ENCODE peak calls at places on chromosomes 1 and 21, in nine cellular contexts. L is heart right ventricle, O is adrenal gland, M is MM.1S, V is heart left ventricle, K is lung, N is left ventricle myocardium inferior, E is spleen, Z is tibial artery. H is an unnamed sample.

GRCh38 chr1:205108464-205108863 is 13.3 kb downstream of the RBBP5 start:
- DNase-seq in L (no peak), O (no peak), M (no peak), V (no peak), K (no peak), N (no peak), E (no peak), Z (no peak), H (no peak)

GRCh38 chr1:68232354-68233148 is at the start of gene WLS:
- DNase-seq in L (peak; percentile 83), O (peak; percentile 84), M (peak; percentile 34), V (peak; percentile 84), K (peak; percentile 73), N (peak; percentile 82), E (peak; percentile 87), Z (peak; percentile 90), H (peak; percentile 92)

GRCh38 chr1:44576456-44577150 is 97.7 kb downstream of the TMEM53 start:
- DNase-seq in L (no peak), O (no peak), M (no peak), V (no peak), K (no peak), N (no peak), E (no peak), Z (no peak), H (no peak)

GRCh38 chr1:160125761-160126160 is 10.2 kb downstream of the ATP1A2 start:
- DNase-seq in L (no peak), O (no peak), M (no peak), V (no peak), K (no peak), N (no peak), E (no peak), Z (no peak), H (peak; percentile 25)

GRCh38 chr1:150507912-150508864 is at the start of gene ECM1:
- DNase-seq in L (peak; percentile 79), O (peak; percentile 79), M (no peak), V (peak; percentile 79), K (peak; percentile 45), N (peak; percentile 61), E (peak; percentile 47), Z (peak; percentile 76), H (peak; percentile 78)

GRCh38 chr1:10962483-10962882 is 50.0 kb upstream of the TARDBP start:
- DNase-seq in L (no peak), O (no peak), M (no peak), V (no peak), K (no peak), N (peak; percentile 33), E (no peak), Z (no peak), H (no peak)

GRCh38 chr1:198679535-198680173 is 40.8 kb downstream of the PTPRC start:
- DNase-seq in L (no peak), O (no peak), M (no peak), V (no peak), K (no peak), N (no peak), E (peak; percentile 86), Z (no peak), H (no peak)

GRCh38 chr1:3023994-3024393 is 2.7 kb downstream of the ACTRT2 start:
- DNase-seq in L (no peak), O (no peak), M (no peak), V (no peak), K (no peak), N (no peak), E (no peak), Z (no peak), H (no peak)

GRCh38 chr1:117842408-117843170 is 86.8 kb downstream of the GDAP2 start:
- DNase-seq in L (no peak), O (no peak), M (no peak), V (no peak), K (no peak), N (no peak), E (no peak), Z (peak; percentile 48), H (no peak)

GRCh38 chr21:29064850-29065481 is 8.5 kb downstream of the CCT8 start:
- DNase-seq in L (no peak), O (no peak), M (peak; percentile 70), V (no peak), K (no peak), N (no peak), E (no peak), Z (no peak), H (no peak)

GRCh38 chr1:154406572-154406879 is 1.4 kb downstream of the IL6R start:
- DNase-seq in L (no peak), O (no peak), M (peak; percentile 65), V (no peak), K (no peak), N (no peak), E (no peak), Z (no peak), H (no peak)
- H3K4me1 ChIP-seq in L (peaks cover 52% of the 10 kb centered on the region), O (peaks cover 24% of the 10 kb centered on the region), M (peaks cover 70% of the 10 kb centered on the region), V (peaks cover 42% of the 10 kb centered on the region), K (peaks cover 11% of the 10 kb centered on the region), N (peaks cover 72% of the 10 kb centered on the region), E (peaks cover 46% of the 10 kb centered on the region), Z (no peaks in the 10 kb centered on the region), H (peaks cover 7% of the 10 kb centered on the region)

DNA sequence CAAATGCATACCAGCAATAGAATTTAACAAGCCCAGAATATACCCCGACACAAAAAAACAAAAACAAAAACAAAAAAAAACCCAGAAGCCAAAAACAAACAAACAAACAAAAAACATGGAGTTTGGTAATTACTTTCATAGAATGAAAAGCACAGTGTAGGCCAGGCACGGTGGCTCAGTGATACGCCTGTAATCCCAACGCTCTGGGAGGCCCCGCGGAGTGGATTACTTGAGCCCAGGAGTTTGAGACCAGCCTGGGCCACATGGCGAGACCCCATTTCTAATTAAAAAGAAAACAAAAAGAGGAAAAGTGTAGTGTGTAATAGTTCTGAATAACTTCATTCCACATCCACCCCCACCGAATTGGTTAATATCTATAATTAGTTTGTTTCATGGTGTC is 1265.7 kb downstream of the NCAM2 start:
- DNase-seq in L (no peak), O (no peak), M (no peak), V (no peak), K (no peak), N (no peak), E (no peak), Z (no peak), H (no peak)
- H3K4me3 ChIP-seq in L (no peak overlapping the region), O (no peak overlapping the region), M (no peak overlapping the region), V (no peak overlapping the region), K (no peak overlapping the region), N (no peak overlapping the region), E (no peak overlapping the region), Z (no peak overlapping the region), H (no peak overlapping the region)

DNA sequence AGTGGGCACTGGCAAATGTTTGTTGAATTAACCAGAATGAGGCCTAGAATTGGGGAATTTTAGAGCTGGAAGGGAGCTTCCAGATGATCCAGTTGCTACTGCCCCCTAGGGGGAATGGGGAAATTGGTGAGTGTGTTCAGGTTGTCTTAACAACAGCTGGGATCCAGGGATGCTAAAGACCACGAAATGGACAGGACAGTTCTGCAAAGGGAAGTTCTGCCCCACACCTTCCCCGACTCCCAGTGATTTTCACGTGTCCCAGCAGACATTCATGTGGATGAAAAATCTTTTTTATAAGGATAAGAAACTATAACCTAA is 33.9 kb downstream of the TRIM62 start:
- DNase-seq in L (no peak), O (no peak), M (no peak), V (no peak), K (no peak), N (no peak), E (no peak), Z (no peak), H (peak; percentile 50)
- TF ChIP-seq CTCF in L (no peak), O (no peak), M (peak; percentile 44), V (peak; percentile 11), K (no peak), N (no peak), E (no peak), Z (no peak), H (peak; percentile 60)

GRCh38 chr1:116329524-116330341 is 43.3 kb upstream of the ATP1A1 start:
- DNase-seq in L (no peak), O (no peak), M (no peak), V (no peak), K (no peak), N (no peak), E (no peak), Z (no peak), H (peak; percentile 49)
- H3K4me1 ChIP-seq in L (peaks cover 8% of the 10 kb centered on the region), O (no peaks in the 10 kb centered on the region), M (peaks cover 12% of the 10 kb centered on the region), V (peaks cover 10% of the 10 kb centered on the region), K (peaks cover 12% of the 10 kb centered on the region), N (peaks cover 11% of the 10 kb centered on the region), E (no peaks in the 10 kb centered on the region), Z (no peaks in the 10 kb centered on the region), H (peaks cover 31% of the 10 kb centered on the region)

DNA sequence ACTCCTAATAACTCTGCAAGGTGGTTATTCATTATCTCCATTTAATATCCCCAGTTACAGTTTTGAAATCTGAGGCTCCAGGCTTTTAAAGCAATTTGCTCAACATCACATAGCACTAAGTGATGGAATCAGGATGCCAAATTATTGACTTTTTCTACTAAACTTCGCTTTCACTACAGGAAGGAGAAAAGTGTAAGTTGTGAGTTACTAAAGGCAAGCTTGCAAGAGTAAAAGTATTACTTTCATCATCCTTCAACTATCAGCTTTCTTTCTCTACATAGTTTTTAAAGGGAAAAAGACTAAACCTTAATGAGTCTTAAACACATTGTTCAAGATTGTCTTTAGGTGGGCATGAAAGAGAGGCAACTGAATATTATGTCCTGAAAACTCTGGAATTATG is 1.8 kb downstream of the OSBPL9 start:
- DNase-seq in L (no peak), O (no peak), M (no peak), V (no peak), K (no peak), N (no peak), E (no peak), Z (no peak), H (no peak)
- H3K4me3 ChIP-seq in L (peak overlapping the region; percentile 4), O (no peak overlapping the region), M (no peak overlapping the region), V (peak overlapping the region; percentile 74), K (no peak overlapping the region), N (peak overlapping the region; percentile 85), E (no peak overlapping the region), Z (peak overlapping the region; percentile 81), H (no peak overlapping the region)

GRCh38 chr1:167991546-167991945 is 54.7 kb upstream of the MPC2 start:
- DNase-seq in L (no peak), O (no peak), M (no peak), V (no peak), K (no peak), N (no peak), E (no peak), Z (no peak), H (no peak)
- TF ChIP-seq CTCF in L (no peak), O (no peak), M (no peak), V (no peak), K (no peak), N (no peak), E (no peak), Z (no peak), H (no peak)

DNA sequence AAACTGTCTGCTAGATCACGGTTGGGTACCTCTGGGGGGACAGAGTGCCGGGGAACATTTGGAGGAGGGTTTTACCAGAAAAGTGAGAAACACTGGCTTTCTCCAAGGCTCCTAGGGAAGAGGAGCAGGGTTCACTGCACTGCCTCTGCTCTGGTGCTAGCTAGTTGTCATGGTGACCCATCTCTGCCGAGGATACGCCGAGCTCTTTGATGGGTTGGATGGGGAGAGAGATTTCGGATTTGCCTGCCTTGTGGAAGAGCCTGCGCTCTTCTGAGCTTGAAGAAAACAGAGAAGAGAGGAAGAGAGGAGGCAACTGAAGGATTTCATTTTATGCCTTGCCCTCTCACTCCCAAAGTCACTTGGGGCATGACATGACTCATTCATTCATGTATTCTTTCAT is 92.1 kb downstream of the NAV1 start:
- DNase-seq in L (no peak), O (no peak), M (no peak), V (no peak), K (no peak), N (no peak), E (no peak), Z (no peak), H (no peak)
- H3K4me1 ChIP-seq in L (peaks cover 66% of the 10 kb centered on the region), O (no peaks in the 10 kb centered on the region), M (no peaks in the 10 kb centered on the region), V (peaks cover 69% of the 10 kb centered on the region), K (peaks cover 27% of the 10 kb centered on the region), N (peaks cover 86% of the 10 kb centered on the region), E (no peaks in the 10 kb centered on the region), Z (no peaks in the 10 kb centered on the region), H (peaks cover 15% of the 10 kb centered on the region)

GRCh38 chr1:110673805-110674336 is 869 bp downstream of the KCNA3 start:
- DNase-seq in L (no peak), O (no peak), M (no peak), V (no peak), K (no peak), N (no peak), E (no peak), Z (peak; percentile 53), H (no peak)
- H3K4me3 ChIP-seq in L (peak overlapping the region; percentile 64), O (peak overlapping the region; percentile 58), M (peak overlapping the region; percentile 95), V (peak overlapping the region; percentile 66), K (peak overlapping the region; percentile 55), N (peak overlapping the region; percentile 73), E (peak overlapping the region; percentile 48), Z (peak overlapping the region; percentile 40), H (peak overlapping the region; percentile 39)